ENCODE peak calls at places on chromosome 18, in four cellular contexts. L is stomach, H is lower lobe of right lung, A is HL-60. P is an unnamed sample.

GRCh38 chr18:13269599-13270011 is 51.0 kb downstream of the LDLRAD4 start:
- DNase-seq in L (no peak), A (no peak), H (no peak), P (no peak)

GRCh38 chr18:74222710-74223497 is 68.9 kb downstream of the CYB5A start:
- DNase-seq in A (no peak), H (no peak), L (no peak), P (no peak)

GRCh38 chr18:24704921-24705620 is 244.6 kb downstream of the HRH4 start:
- DNase-seq in H (no peak), L (no peak), A (no peak), P (no peak)

GRCh38 chr18:22550366-22550765 is 132.7 kb upstream of the CTAGE1 start:
- DNase-seq in L (no peak), A (no peak), H (no peak), P (no peak)

GRCh38 chr18:38944446-38945024 is 1378.9 kb upstream of the CELF4 start:
- DNase-seq in H (no peak), A (no peak), L (no peak), P (no peak)

GRCh38 chr18:58314284-58314683 is 270.3 kb downstream of the NEDD4L start:
- DNase-seq in H (peak), L (peak), A (peak), P (no peak)

GRCh38 chr18:38695559-38696270 is 1130.1 kb upstream of the CELF4 start:
- DNase-seq in L (no peak), A (no peak), H (no peak), P (no peak)

GRCh38 chr18:6521804-6522418 is 107.2 kb upstream of the L3MBTL4 start:
- DNase-seq in L (peak), A (peak), H (no peak), P (peak)

GRCh38 chr18:13680612-13681011 is 45.7 kb downstream of the FAM210A start:
- DNase-seq in L (no peak), H (no peak), A (no peak), P (no peak)

GRCh38 chr18:13242797-13243196 is 24.2 kb downstream of the LDLRAD4 start:
- DNase-seq in A (no peak), H (peak), L (no peak), P (no peak)

GRCh38 chr18:63773616-63774015 is 1.6 kb upstream of the SERPINB7 start:
- DNase-seq in L (no peak), A (no peak), H (no peak), P (no peak)

GRCh38 chr18:47799376-47799775 is 131.1 kb downstream of the SMAD2 start:
- DNase-seq in H (no peak), A (no peak), L (no peak), P (no peak)

DNA sequence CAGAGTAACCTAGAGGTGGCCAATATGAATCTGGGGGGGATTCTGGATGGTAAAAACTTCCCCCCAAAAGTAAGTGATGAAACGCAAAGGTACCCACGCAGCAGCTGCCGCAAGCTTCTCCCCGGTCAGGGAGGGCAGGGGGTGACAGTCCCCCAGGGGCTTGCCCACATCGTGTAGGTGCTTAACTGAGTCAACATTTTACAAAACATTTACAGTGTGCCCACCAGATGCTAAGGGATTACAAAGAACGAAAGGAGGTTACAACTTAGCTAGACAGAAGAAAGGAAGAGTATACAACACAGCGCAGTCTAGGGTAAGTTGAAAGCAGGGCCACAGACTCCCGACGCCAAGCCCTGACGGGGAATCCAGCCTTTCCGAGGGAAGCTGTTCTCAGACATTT is 45.6 kb downstream of the LPIN2 start:
- DNase-seq in A (no peak), L (no peak), H (no peak), P (no peak)
- H3K27ac ChIP-seq in A (no peak), L (no peak), H (peak), P (no peak)

GRCh38 chr18:62717059-62717849 is 1.9 kb downstream of the PHLPP1 start:
- DNase-seq in L (peak), A (peak), H (no peak), P (no peak)
- H3K27ac ChIP-seq in L (peak), A (peak), H (peak), P (peak)

DNA sequence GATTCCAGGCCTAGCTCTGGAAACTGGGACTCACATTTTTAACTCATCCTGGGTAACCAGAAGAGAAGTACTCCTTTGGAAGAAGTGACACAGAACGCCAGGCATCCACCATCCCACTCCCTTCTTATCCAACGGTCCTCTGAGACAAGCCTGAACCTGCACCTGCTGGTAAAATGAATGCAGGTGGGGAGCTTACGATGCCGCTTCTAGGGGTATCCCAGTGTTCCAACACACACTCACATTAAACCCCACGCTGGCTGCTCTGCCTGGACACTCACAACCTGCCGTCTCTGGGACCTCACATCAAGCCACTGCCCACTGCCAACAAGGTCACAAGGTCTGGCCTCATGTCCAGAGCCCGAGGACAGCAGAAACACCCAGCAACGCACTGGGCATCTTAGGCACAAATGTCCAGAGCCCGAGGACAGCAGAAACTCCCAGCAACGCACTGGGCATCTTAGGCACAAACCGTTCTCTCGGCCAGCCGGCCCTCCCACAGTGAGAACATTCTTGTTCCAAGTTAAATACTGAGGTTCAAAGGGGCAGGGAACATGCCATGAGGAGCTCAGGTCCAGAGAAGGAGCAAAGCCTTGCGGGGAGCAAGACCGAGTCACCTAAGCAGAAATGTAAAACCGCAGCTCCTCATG is 9.9 kb downstream of the SLC66A2 start:
- DNase-seq in L (peak), H (peak), A (no peak), P (no peak)
- H3K27ac ChIP-seq in L (no peak), H (no peak), A (no peak), P (no peak)

GRCh38 chr18:44816449-44816848 is 135.8 kb downstream of the SETBP1 start:
- DNase-seq in A (no peak), H (no peak), L (no peak), P (no peak)
- H3K27ac ChIP-seq in A (no peak), H (no peak), L (no peak), P (no peak)

DNA sequence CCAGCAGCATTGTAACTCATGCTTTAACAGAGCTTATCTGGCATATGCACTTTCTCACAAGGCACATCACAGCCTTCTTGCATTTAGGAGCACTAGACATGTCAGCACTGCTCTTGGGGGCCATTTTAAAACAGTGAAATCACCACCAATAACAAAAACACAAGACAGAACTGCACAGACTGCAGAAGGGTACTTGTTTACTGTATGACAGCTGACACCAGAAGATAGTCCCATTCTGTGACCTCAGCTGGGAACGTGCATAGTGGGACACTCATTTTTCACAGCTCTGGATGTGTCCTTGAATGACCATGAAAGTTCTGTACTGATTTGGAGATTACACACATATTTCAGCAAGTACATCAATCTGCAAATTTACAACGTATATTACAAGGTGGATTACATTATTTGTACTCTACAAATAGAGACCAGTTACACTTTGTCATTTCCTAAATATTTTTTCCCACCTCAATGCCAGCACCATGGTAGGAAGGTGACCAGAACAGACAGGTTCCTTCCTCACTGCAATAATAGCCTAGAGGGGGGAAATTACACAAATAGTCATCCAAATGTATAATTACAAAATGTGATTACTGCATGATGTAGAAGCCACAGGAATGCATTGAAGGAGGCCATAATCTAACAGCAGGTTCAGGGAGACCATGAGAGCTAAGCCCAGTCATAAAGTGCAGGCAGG is 35.1 kb downstream of the CCBE1 start:
- DNase-seq in L (no peak), A (no peak), H (no peak), P (no peak)
- H3K27ac ChIP-seq in L (no peak), A (no peak), H (no peak), P (no peak)

GRCh38 chr18:68940754-68941153 is 142.9 kb downstream of the CCDC102B start:
- DNase-seq in L (no peak), H (no peak), A (no peak), P (no peak)

GRCh38 chr18:68944330-68944729 is 146.4 kb downstream of the CCDC102B start:
- DNase-seq in H (no peak), L (no peak), A (no peak), P (no peak)

GRCh38 chr18:68944826-68945225 is 146.9 kb downstream of the CCDC102B start:
- DNase-seq in H (no peak), L (no peak), A (no peak), P (no peak)

GRCh38 chr18:68940039-68940438 is 142.2 kb downstream of the CCDC102B start:
- DNase-seq in A (no peak), H (no peak), L (no peak), P (no peak)

DNA sequence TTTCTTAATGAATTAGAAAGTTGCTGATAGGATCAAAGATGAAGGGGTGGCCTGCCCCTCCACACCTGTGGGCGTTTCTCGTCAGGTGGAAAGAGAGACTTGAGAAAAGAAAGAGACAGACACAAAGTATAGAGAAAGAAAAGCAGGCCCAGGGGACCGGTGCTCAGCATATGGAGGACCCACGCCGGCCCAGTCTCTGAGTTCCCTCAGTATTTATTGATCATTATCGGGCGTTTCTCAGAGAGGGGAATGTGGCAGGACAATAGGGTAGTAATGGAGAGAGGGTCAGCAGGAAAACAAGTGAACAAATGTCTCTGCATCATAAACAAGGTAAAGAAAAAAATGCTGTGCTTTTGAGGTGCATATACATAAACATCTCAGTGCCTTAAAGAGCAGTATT is 144.3 kb downstream of the CCDC102B start:
- DNase-seq in A (no peak), H (no peak), L (no peak), P (no peak)
- H3K27ac ChIP-seq in A (no peak), H (no peak), L (no peak), P (no peak)

DNA sequence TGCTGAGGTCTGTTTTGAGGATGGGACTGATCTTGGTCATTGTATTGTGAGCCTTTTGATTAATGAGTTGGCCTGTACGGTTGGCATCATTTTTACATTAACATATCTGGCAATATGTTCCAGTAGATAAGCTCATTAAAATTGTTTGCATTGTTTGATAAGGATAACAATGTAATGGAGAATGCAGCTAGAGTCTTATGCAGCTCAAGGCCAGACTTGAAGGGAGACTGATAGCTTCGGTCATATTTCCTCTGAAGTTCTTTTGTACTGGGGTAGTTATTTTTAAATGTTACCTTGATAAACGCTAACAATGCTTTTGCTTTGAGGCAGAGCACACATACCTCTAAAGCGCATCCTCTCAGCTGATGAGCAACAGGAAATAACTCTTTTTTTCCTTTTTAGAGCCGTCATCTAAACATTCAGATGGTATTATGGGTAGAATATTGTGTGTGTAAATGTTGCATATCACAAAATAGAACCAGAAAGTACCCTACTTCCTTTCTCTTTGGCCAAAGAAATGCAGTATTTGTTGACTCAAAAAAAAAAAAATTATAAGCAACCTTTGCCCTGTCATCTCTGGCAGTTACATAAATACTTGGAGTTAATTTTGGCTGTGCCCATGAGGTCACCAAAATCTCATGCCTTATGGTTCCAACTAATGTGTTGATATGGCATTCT is 1.3 kb downstream of the MAPRE2 start:
- DNase-seq in H (no peak), L (no peak), A (no peak), P (no peak)
- H3K27ac ChIP-seq in H (peak), L (peak), A (peak), P (peak)